ENCODE peak calls at places on chromosomes 16 and 17, in six cellular contexts. One of them, this sample, is unnamed.

GRCh38 chr17:4177732-4178131 is 34.7 kb downstream of the CYB5D2 start:
- DNase-seq in fibroblast of the conjunctiva: no peak
- DNase-seq in stimulated activated CD4-positive, alpha-beta T cell treated with anti-CD3 and anti-CD28 coated beads, Interleukin-1b, Interleukin-23, amount 100 ng/mL, for 24 hours: no peak
- DNase-seq in SHP77: no peak
- DNase-seq in nephron progenitor cell: no peak
- DNase-seq in activated CD8-positive, alpha-beta T cell treated with anti-CD3 and anti-CD28 coated beads for 36 hours: no peak
- DNase-seq in this sample: no peak

GRCh38 chr16:30381351-30382041 is 865 bp downstream of the SEPTIN1 start:
- DNase-seq in stimulated activated CD4-positive, alpha-beta T cell treated with anti-CD3 and anti-CD28 coated beads, Interleukin-1b, Interleukin-23, amount 100 ng/mL, for 24 hours: no peak
- DNase-seq in fibroblast of the conjunctiva: no peak
- DNase-seq in SHP77: no peak
- DNase-seq in nephron progenitor cell: peak
- DNase-seq in activated CD8-positive, alpha-beta T cell treated with anti-CD3 and anti-CD28 coated beads for 36 hours: peak
- DNase-seq in this sample: no peak

GRCh38 chr17:78124081-78124835 is 4.3 kb downstream of the TMC6 start:
- DNase-seq in SHP77: no peak
- DNase-seq in activated CD8-positive, alpha-beta T cell treated with anti-CD3 and anti-CD28 coated beads for 36 hours: no peak
- DNase-seq in nephron progenitor cell: no peak
- DNase-seq in fibroblast of the conjunctiva: no peak
- DNase-seq in stimulated activated CD4-positive, alpha-beta T cell treated with anti-CD3 and anti-CD28 coated beads, Interleukin-1b, Interleukin-23, amount 100 ng/mL, for 24 hours: no peak
- DNase-seq in this sample: no peak

GRCh38 chr16:73095885-73096341 is 48.0 kb upstream of the ZFHX3 start:
- DNase-seq in stimulated activated CD4-positive, alpha-beta T cell treated with anti-CD3 and anti-CD28 coated beads, Interleukin-1b, Interleukin-23, amount 100 ng/mL, for 24 hours: no peak
- DNase-seq in fibroblast of the conjunctiva: no peak
- DNase-seq in nephron progenitor cell: peak
- DNase-seq in activated CD8-positive, alpha-beta T cell treated with anti-CD3 and anti-CD28 coated beads for 36 hours: no peak
- DNase-seq in SHP77: peak
- DNase-seq in this sample: peak

GRCh38 chr16:75942351-75942750 is 216.1 kb upstream of the CPHXL start:
- DNase-seq in fibroblast of the conjunctiva: no peak
- DNase-seq in activated CD8-positive, alpha-beta T cell treated with anti-CD3 and anti-CD28 coated beads for 36 hours: no peak
- DNase-seq in nephron progenitor cell: no peak
- DNase-seq in SHP77: no peak
- DNase-seq in stimulated activated CD4-positive, alpha-beta T cell treated with anti-CD3 and anti-CD28 coated beads, Interleukin-1b, Interleukin-23, amount 100 ng/mL, for 24 hours: no peak
- DNase-seq in this sample: no peak

GRCh38 chr17:57501016-57501415 is 244.1 kb downstream of the CCDC182 start:
- DNase-seq in activated CD8-positive, alpha-beta T cell treated with anti-CD3 and anti-CD28 coated beads for 36 hours: no peak
- DNase-seq in stimulated activated CD4-positive, alpha-beta T cell treated with anti-CD3 and anti-CD28 coated beads, Interleukin-1b, Interleukin-23, amount 100 ng/mL, for 24 hours: no peak
- DNase-seq in nephron progenitor cell: no peak
- DNase-seq in fibroblast of the conjunctiva: no peak
- DNase-seq in SHP77: no peak
- DNase-seq in this sample: no peak

GRCh38 chr16:3007059-3007956 is 5.4 kb upstream of the CLDN9 start:
- DNase-seq in fibroblast of the conjunctiva: no peak
- DNase-seq in activated CD8-positive, alpha-beta T cell treated with anti-CD3 and anti-CD28 coated beads for 36 hours: no peak
- DNase-seq in stimulated activated CD4-positive, alpha-beta T cell treated with anti-CD3 and anti-CD28 coated beads, Interleukin-1b, Interleukin-23, amount 100 ng/mL, for 24 hours: no peak
- DNase-seq in nephron progenitor cell: no peak
- DNase-seq in SHP77: no peak
- DNase-seq in this sample: no peak

GRCh38 chr17:16297367-16298139 is 55.7 kb downstream of the CENPV start:
- DNase-seq in activated CD8-positive, alpha-beta T cell treated with anti-CD3 and anti-CD28 coated beads for 36 hours: no peak
- DNase-seq in SHP77: no peak
- DNase-seq in nephron progenitor cell: no peak
- DNase-seq in stimulated activated CD4-positive, alpha-beta T cell treated with anti-CD3 and anti-CD28 coated beads, Interleukin-1b, Interleukin-23, amount 100 ng/mL, for 24 hours: no peak
- DNase-seq in fibroblast of the conjunctiva: no peak
- DNase-seq in this sample: peak

GRCh38 chr16:68749424-68749823 is 12.3 kb downstream of the CDH1 start:
- DNase-seq in SHP77: no peak
- DNase-seq in stimulated activated CD4-positive, alpha-beta T cell treated with anti-CD3 and anti-CD28 coated beads, Interleukin-1b, Interleukin-23, amount 100 ng/mL, for 24 hours: no peak
- DNase-seq in fibroblast of the conjunctiva: no peak
- DNase-seq in nephron progenitor cell: no peak
- DNase-seq in activated CD8-positive, alpha-beta T cell treated with anti-CD3 and anti-CD28 coated beads for 36 hours: no peak
- DNase-seq in this sample: peak

GRCh38 chr17:78355045-78355641 is 4.7 kb downstream of the SOCS3 start:
- DNase-seq in SHP77: no peak
- DNase-seq in fibroblast of the conjunctiva: no peak
- DNase-seq in activated CD8-positive, alpha-beta T cell treated with anti-CD3 and anti-CD28 coated beads for 36 hours: peak
- DNase-seq in nephron progenitor cell: no peak
- DNase-seq in stimulated activated CD4-positive, alpha-beta T cell treated with anti-CD3 and anti-CD28 coated beads, Interleukin-1b, Interleukin-23, amount 100 ng/mL, for 24 hours: no peak
- DNase-seq in this sample: no peak

GRCh38 chr17:82939213-82940030 is 99.6 kb upstream of the ZNF750 start:
- DNase-seq in activated CD8-positive, alpha-beta T cell treated with anti-CD3 and anti-CD28 coated beads for 36 hours: no peak
- DNase-seq in nephron progenitor cell: no peak
- DNase-seq in stimulated activated CD4-positive, alpha-beta T cell treated with anti-CD3 and anti-CD28 coated beads, Interleukin-1b, Interleukin-23, amount 100 ng/mL, for 24 hours: no peak
- DNase-seq in SHP77: no peak
- DNase-seq in fibroblast of the conjunctiva: no peak
- DNase-seq in this sample: peak

GRCh38 chr17:22253007-22253406 is 560.7 kb downstream of the KCNJ18 start:
- DNase-seq in SHP77: no peak
- DNase-seq in fibroblast of the conjunctiva: no peak
- DNase-seq in activated CD8-positive, alpha-beta T cell treated with anti-CD3 and anti-CD28 coated beads for 36 hours: no peak
- DNase-seq in stimulated activated CD4-positive, alpha-beta T cell treated with anti-CD3 and anti-CD28 coated beads, Interleukin-1b, Interleukin-23, amount 100 ng/mL, for 24 hours: no peak
- DNase-seq in nephron progenitor cell: no peak
- DNase-seq in this sample: no peak

GRCh38 chr17:864315-864714 is 82.2 kb downstream of the MRM3 start:
- DNase-seq in SHP77: no peak
- DNase-seq in stimulated activated CD4-positive, alpha-beta T cell treated with anti-CD3 and anti-CD28 coated beads, Interleukin-1b, Interleukin-23, amount 100 ng/mL, for 24 hours: no peak
- DNase-seq in nephron progenitor cell: no peak
- DNase-seq in fibroblast of the conjunctiva: no peak
- DNase-seq in activated CD8-positive, alpha-beta T cell treated with anti-CD3 and anti-CD28 coated beads for 36 hours: no peak
- DNase-seq in this sample: no peak